ENCODE peak calls at places on chromosomes 7 and 10, in seven cellular contexts. X is C1 segment of cervical spinal cord; Y is endothelial cell; D is activated T-cell treated with anti-CD3 and anti-CD28 coated beads, Interleukin-2, amount 50 U/mL, for 24 hours; U is cardiac fibroblast; R is left ventricle myocardium inferior; O is NCI-H1105. J is an unnamed sample.

GRCh38 chr10:28200804-28201203 is 102.1 kb downstream of the MPP7 start:
- DNase-seq in X (no peak), Y (no peak), D (no peak), U (no peak), R (no peak), O (no peak), J (no peak)

GRCh38 chr7:150450491-150450992 is at the start of gene GIMAP8:
- DNase-seq in X (peak), Y (peak), D (peak), U (peak), R (peak), O (no peak), J (no peak)

GRCh38 chr7:96486681-96487080 is 164.8 kb upstream of the SLC25A13 start:
- DNase-seq in X (no peak), Y (no peak), D (no peak), U (no peak), R (no peak), O (no peak), J (no peak)

GRCh38 chr7:155003215-155003999 is 483 bp upstream of the PAXIP1 start:
- DNase-seq in X (peak), Y (peak), D (peak), U (peak), R (peak), O (peak), J (peak)

GRCh38 chr10:42990721-42991441 is 86.0 kb upstream of the RET start:
- DNase-seq in X (no peak), Y (no peak), D (peak), U (no peak), R (no peak), O (no peak), J (no peak)

GRCh38 chr7:101754432-101755159 is 62.8 kb upstream of the CUX1 start:
- DNase-seq in X (no peak), Y (no peak), D (peak), U (peak), R (no peak), O (no peak), J (peak)

GRCh38 chr10:44298713-44299112 is 86.2 kb downstream of the CXCL12 start:
- DNase-seq in X (no peak), Y (no peak), D (no peak), U (no peak), R (no peak), O (no peak), J (no peak)

GRCh38 chr7:155268211-155268610 is 29.5 kb upstream of the INSIG1 start:
- DNase-seq in X (no peak), Y (no peak), D (no peak), U (no peak), R (no peak), O (no peak), J (no peak)

GRCh38 chr7:82188636-82189035 is 254.9 kb downstream of the CACNA2D1 start:
- DNase-seq in X (no peak), Y (no peak), D (no peak), U (no peak), R (no peak), O (no peak), J (no peak)

GRCh38 chr10:11473128-11473760 is 138.2 kb downstream of the USP6NL start:
- DNase-seq in X (no peak), Y (no peak), D (no peak), U (peak), R (no peak), O (no peak), J (no peak)

GRCh38 chr7:47253650-47254080 is 328.2 kb downstream of the TNS3 start:
- DNase-seq in X (no peak), Y (peak), D (no peak), U (peak), R (peak), O (peak), J (peak)

GRCh38 chr7:80225361-80225760 is 90.7 kb downstream of the GNAI1 start:
- DNase-seq in X (no peak), Y (no peak), D (no peak), U (peak), R (no peak), O (no peak), J (peak)

GRCh38 chr10:63103971-63104409 is 29.1 kb upstream of the NRBF2 start:
- DNase-seq in X (no peak), Y (no peak), D (peak), U (no peak), R (no peak), O (no peak), J (no peak)

GRCh38 chr7:50335795-50336754 is 31.6 kb downstream of the IKZF1 start:
- DNase-seq in X (no peak), Y (no peak), D (peak), U (no peak), R (no peak), O (no peak), J (no peak)

GRCh38 chr7:105493928-105494325 is 28.1 kb downstream of the PUS7 start:
- DNase-seq in X (no peak), Y (no peak), D (no peak), U (peak), R (no peak), O (no peak), J (peak)

GRCh38 chr10:29946953-29947700 is 112.3 kb downstream of the JCAD start:
- DNase-seq in X (no peak), Y (no peak), D (no peak), U (peak), R (peak), O (no peak), J (peak)

GRCh38 chr7:151440799-151441443 is 980 bp upstream of the CRYGN start:
- DNase-seq in X (no peak), Y (no peak), D (no peak), U (peak), R (no peak), O (no peak), J (peak)

GRCh38 chr10:107834706-107835105 is 670.2 kb upstream of the SORCS1 start:
- DNase-seq in X (no peak), Y (no peak), D (no peak), U (no peak), R (no peak), O (no peak), J (no peak)

GRCh38 chr7:156993021-156993924 is 17.2 kb downstream of the MNX1 start:
- DNase-seq in X (no peak), Y (no peak), D (no peak), U (peak), R (no peak), O (no peak), J (no peak)